ENCODE peak calls at places on chromosomes 7 and 10, in four cellular contexts. V, A, I and U are unnamed samples.
A peak's percentile ranks its signal among the peaks of the same experiment; 100 is the strongest.

GRCh38 chr7:131244259-131244852 is 83.3 kb upstream of the MKLN1 start:
- DNase-seq in A (peak; percentile 92), V (peak; percentile 72), I (peak; percentile 97), U (peak; percentile 78)

GRCh38 chr7:12581897-12582296 is 11.4 kb downstream of the SCIN start:
- DNase-seq in A (no peak), I (peak; percentile 39), V (no peak), U (no peak)

GRCh38 chr10:11170993-11171416 is 153.3 kb downstream of the CELF2 start:
- DNase-seq in I (no peak), A (no peak), V (no peak), U (no peak)

GRCh38 chr7:147586526-147586925 is 1004.0 kb upstream of the C7orf33 start:
- DNase-seq in A (no peak), I (no peak), V (no peak), U (peak; percentile 46)

GRCh38 chr7:100166966-100167911 is 1.2 kb downstream of the GAL3ST4 start:
- DNase-seq in A (no peak), V (no peak), I (no peak), U (no peak)

GRCh38 chr10:5565671-5566581 is 41.2 kb downstream of the CALML3 start:
- DNase-seq in I (no peak), V (no peak), A (no peak), U (peak; percentile 98)

GRCh38 chr10:103333934-103334520 is 16.9 kb downstream of the PCGF6 start:
- DNase-seq in A (peak; percentile 52), V (peak; percentile 34), I (peak; percentile 44), U (peak; percentile 36)

GRCh38 chr10:12720217-12720981 is 281.1 kb downstream of the CCDC3 start:
- DNase-seq in A (peak; percentile 99), I (peak; percentile 93), V (peak; percentile 60), U (peak; percentile 98)

GRCh38 chr7:104264281-104264680 is 56.5 kb upstream of the ORC5 start:
- DNase-seq in V (no peak), I (peak; percentile 22), A (peak; percentile 59), U (peak; percentile 76)

GRCh38 chr7:159010951-159011820 is 133.5 kb downstream of the VIPR2 start:
- DNase-seq in A (no peak), I (no peak), V (no peak), U (no peak)

GRCh38 chr7:131196808-131197207 is 130.9 kb upstream of the MKLN1 start:
- DNase-seq in A (peak; percentile 47), I (peak; percentile 56), V (no peak), U (peak; percentile 48)

GRCh38 chr10:114543456-114543855 is 114.6 kb downstream of the ABLIM1 start:
- DNase-seq in I (no peak), A (no peak), V (no peak), U (no peak)

GRCh38 chr10:15695852-15696251 is 23.9 kb downstream of the ITGA8 start:
- DNase-seq in I (no peak), A (no peak), V (no peak), U (no peak)

GRCh38 chr7:127897704-127898454 is 133.4 kb downstream of the LRRC4 start:
- DNase-seq in V (no peak), A (no peak), I (no peak), U (peak; percentile 59)

GRCh38 chr7:29369909-29370488 is 175.4 kb downstream of the CHN2 start:
- DNase-seq in A (peak; percentile 53), I (no peak), V (no peak), U (peak; percentile 32)

DNA sequence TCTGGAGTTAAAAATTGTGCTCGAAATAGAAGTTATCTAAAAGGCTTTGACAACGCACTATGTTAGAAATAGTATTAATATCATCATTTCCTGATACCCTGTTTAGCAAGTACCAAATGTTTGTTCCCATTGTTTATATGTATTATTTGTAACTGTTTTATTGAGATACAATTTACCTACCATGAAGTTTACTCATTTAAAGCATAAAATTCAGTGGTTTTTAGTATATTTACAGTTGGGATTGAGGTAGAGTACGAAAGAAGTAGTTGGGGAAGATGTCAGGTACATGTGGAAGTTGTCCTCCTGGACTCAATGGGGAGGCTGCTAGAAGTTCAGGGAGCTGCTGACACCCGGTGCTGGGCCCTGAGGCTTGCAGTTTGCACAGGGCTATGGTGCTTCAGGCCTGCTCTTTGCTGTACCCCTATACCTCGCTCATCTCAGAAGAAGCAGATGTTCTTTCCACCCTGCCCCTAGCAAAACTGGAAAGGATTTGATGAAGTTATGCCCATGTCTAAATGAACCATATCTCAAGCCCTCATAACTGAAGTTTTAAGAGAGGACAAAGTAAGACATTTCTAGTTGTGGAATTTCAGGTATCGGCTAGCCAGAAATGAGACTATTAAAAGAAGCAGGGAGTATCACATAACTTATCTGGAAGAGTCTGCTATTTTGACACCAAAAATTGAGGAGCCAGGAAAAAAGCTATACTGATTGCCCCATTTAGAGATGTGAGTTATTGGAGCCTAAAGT is 25.2 kb upstream of the WNT16 start:
- DNase-seq in I (no peak), V (no peak), A (no peak), U (no peak)
- TF ChIP-seq CTCF in I (peak; percentile 24), V (no peak), A (no peak), U (no peak)

GRCh38 chr10:71694567-71694968 is 25.0 kb downstream of the C10orf105 start:
- DNase-seq in I (no peak), A (no peak), V (no peak), U (no peak)
- H3K4me3 ChIP-seq in I (no peak overlapping the region), A (no peak overlapping the region), V (no peak overlapping the region), U (no peak overlapping the region)

GRCh38 chr7:36155811-36156361 is 2.8 kb downstream of the EEPD1 start:
- DNase-seq in A (no peak), V (no peak), I (peak; percentile 66), U (no peak)
- TF ChIP-seq CTCF in A (no peak), V (no peak), I (peak; percentile 25), U (no peak)

DNA sequence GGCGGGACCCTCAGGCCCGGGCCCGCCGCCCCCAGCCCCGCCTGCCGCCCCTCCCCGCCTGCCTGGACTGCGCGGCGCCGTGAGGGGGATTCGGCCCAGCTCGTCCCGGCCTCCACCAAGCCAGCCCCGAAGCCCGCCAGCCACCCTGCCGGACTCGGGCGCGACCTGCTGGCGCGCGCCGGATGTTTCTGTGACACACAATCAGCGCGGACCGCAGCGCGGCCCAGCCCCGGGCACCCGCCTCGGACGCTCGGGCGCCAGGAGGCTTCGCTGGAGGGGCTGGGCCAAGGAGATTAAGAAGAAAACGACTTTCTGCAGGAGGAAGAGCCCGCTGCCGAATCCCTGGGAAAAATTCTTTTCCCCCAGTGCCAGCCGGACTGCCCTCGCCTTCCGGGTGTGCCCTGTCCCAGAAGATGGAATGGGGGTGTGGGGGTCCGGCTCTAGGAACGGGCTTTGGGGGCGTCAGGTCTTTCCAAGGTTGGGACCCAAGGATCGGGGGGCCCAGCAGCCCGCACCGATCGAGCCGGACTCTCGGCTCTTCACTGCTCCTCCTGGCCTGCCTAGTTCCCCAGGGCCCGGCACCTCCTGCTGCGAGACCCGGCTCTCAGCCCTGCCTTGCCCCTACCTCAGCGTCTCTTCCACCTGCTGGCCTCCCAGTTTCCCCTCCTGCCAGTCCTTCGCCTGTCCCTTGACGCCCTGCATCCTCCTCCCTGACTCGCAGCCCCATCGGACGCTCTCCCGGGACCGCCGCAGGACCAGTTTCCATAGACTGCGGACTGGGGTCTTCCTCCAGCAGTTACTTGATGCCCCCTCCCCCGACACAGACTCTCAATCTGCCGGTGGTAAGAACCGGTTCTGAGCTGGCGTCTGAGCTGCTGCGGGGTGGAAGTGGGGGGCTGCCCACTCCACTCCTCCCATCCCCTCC is 82.7 kb downstream of the PAX2 start:
- DNase-seq in I (no peak), A (no peak), V (peak; percentile 75), U (no peak)
- H3K4me3 ChIP-seq in I (no peak overlapping the region), A (no peak overlapping the region), V (peak overlapping the region; percentile 50), U (no peak overlapping the region)

DNA sequence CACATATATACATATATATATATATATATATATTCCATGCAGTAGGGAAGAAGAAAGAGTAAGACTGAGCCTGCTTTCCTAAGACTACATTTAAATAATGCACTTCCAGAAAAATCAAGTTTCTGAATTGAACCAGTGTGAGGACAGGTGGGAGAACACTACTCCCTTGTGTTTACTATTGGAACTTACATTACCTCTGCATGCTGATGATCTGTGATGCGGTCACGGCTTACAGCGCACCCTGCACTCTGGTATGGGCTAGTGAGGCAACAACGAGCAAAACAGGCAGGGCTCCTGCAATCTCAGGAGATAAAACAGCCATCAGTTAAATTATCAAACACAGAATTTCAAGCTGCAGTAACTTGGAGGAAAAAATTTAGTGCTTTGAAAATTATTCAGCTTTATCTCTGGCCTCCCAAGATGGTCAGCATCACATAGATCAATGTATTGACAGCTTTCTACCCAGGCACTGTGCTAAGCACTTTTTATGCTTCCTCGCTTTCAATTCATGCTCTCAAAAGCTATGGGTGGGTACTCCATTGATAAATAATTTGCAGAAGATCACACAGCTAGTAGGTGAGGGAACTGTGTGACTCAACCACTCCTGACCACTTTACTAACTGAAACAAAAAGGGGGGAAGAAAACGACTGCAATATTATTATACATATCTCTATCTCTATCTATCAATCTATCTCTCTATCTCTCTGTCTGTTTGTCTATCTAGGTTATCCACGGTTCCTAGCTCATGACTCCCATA is 20.5 kb upstream of the SLC16A12 start:
- DNase-seq in V (no peak), I (peak; percentile 86), A (peak; percentile 58), U (peak; percentile 34)
- TF ChIP-seq CTCF in V (no peak), I (peak; percentile 62), A (peak; percentile 26), U (peak; percentile 19)